ENCODE peak calls at places on chromosomes 13 and 19, in four cellular contexts. U is tibial artery, E is fibroblast of the aortic adventitia, G is neural progenitor cell. N is an unnamed sample.

GRCh38 chr13:86892330-86892729 is 778.8 kb upstream of the SLITRK5 start:
- DNase-seq in U (no peak), E (no peak), G (no peak), N (no peak)

GRCh38 chr19:45368737-45369340 is 1.5 kb downstream of the ERCC2 start:
- DNase-seq in U (no peak), E (no peak), G (peak), N (no peak)

GRCh38 chr13:51895906-51896888 is 34.4 kb downstream of the CCDC70 start:
- DNase-seq in U (no peak), E (peak), G (peak), N (peak)

GRCh38 chr13:46389985-46390384 is 2.9 kb upstream of the RUBCNL start:
- DNase-seq in U (no peak), E (no peak), G (peak), N (no peak)

GRCh38 chr19:45600340-45600885 is 1.6 kb downstream of the GPR4 start:
- DNase-seq in U (no peak), E (no peak), G (no peak), N (no peak)

GRCh38 chr13:95447766-95448165 is 104.8 kb upstream of the CLDN10 start:
- DNase-seq in U (no peak), E (no peak), G (no peak), N (peak)

GRCh38 chr13:41017744-41018582 is 1.2 kb downstream of the ELF1 start:
- DNase-seq in U (no peak), E (no peak), G (no peak), N (no peak)

GRCh38 chr13:47545206-47545605 is 455.9 kb downstream of the SUCLA2 start:
- DNase-seq in U (no peak), E (peak), G (no peak), N (no peak)

GRCh38 chr19:37505958-37506386 is 767 bp upstream of the ZNF793 start:
- DNase-seq in U (no peak), E (no peak), G (no peak), N (no peak)

GRCh38 chr13:95056266-95056665 is 245.0 kb downstream of the ABCC4 start:
- DNase-seq in U (no peak), E (no peak), G (peak), N (no peak)

GRCh38 chr13:45623516-45624090 is 8.1 kb upstream of the ERICH6B start:
- DNase-seq in U (no peak), E (peak), G (peak), N (no peak)

GRCh38 chr19:16452321-16452720 is 19.4 kb downstream of the EPS15L1 start:
- DNase-seq in U (no peak), E (no peak), G (no peak), N (peak)

GRCh38 chr13:69946443-69946955 is 161.1 kb upstream of the ATXN8OS start:
- DNase-seq in U (no peak), E (no peak), G (no peak), N (no peak)

GRCh38 chr13:27270594-27271520 is at the start of gene RASL11A:
- DNase-seq in U (peak), E (peak), G (peak), N (peak)

GRCh38 chr19:5292453-5292842 is 48.2 kb downstream of the PTPRS start:
- DNase-seq in U (peak), E (no peak), G (no peak), N (no peak)

GRCh38 chr13:97459215-97459772 is 25.3 kb downstream of the RAP2A start:
- DNase-seq in U (no peak), E (no peak), G (no peak), N (no peak)

GRCh38 chr13:27177852-27178251 is 6.2 kb upstream of the USP12 start:
- DNase-seq in U (no peak), E (no peak), G (peak), N (no peak)

GRCh38 chr19:19256072-19256969 is 16.8 kb downstream of the TM6SF2 start:
- DNase-seq in U (no peak), E (no peak), G (peak), N (no peak)

GRCh38 chr19:32743021-32743420 is 23.5 kb downstream of the TDRD12 start:
- DNase-seq in U (no peak), E (no peak), G (no peak), N (no peak)

GRCh38 chr13:43368003-43368402 is 344.6 kb downstream of the DNAJC15 start:
- DNase-seq in U (no peak), E (peak), G (no peak), N (no peak)

GRCh38 chr13:50928088-50928487 is 18.5 kb downstream of the RNASEH2B start:
- DNase-seq in U (no peak), E (no peak), G (no peak), N (no peak)

N was measured in left lung.